ENCODE peak calls at places on chromosomes 16 and 17, in ten cellular contexts. One of them, this sample, is unnamed.

GRCh38 chr17:77382356-77382911 is 241.7 kb downstream of the SEC14L1 start:
- DNase-seq in prostate gland: no peak
- DNase-seq in tibial nerve: no peak
- DNase-seq in heart right ventricle: no peak
- DNase-seq in colonic mucosa: no peak
- DNase-seq in HCT116: no peak
- DNase-seq in ascending aorta: no peak
- DNase-seq in H1: no peak
- DNase-seq in esophagus squamous epithelium: no peak
- DNase-seq in adrenal gland: no peak
- DNase-seq in this sample: no peak

GRCh38 chr16:29738514-29738913 is 7.3 kb downstream of the C16orf54 start:
- DNase-seq in prostate gland: no peak
- DNase-seq in tibial nerve: no peak
- DNase-seq in heart right ventricle: no peak
- DNase-seq in colonic mucosa: peak; percentile 63
- DNase-seq in HCT116: no peak
- DNase-seq in ascending aorta: no peak
- DNase-seq in H1: no peak
- DNase-seq in esophagus squamous epithelium: no peak
- DNase-seq in adrenal gland: no peak
- DNase-seq in this sample: no peak

GRCh38 chr17:61248399-61248798 is 151.2 kb upstream of the TBX2 start:
- DNase-seq in prostate gland: no peak
- DNase-seq in tibial nerve: no peak
- DNase-seq in heart right ventricle: no peak
- DNase-seq in colonic mucosa: peak; percentile 71
- DNase-seq in HCT116: no peak
- DNase-seq in ascending aorta: no peak
- DNase-seq in H1: no peak
- DNase-seq in esophagus squamous epithelium: no peak
- DNase-seq in adrenal gland: no peak
- DNase-seq in this sample: no peak

GRCh38 chr17:75996665-75997590 is 3.7 kb upstream of the CDK3 start:
- DNase-seq in prostate gland: no peak
- DNase-seq in tibial nerve: no peak
- DNase-seq in heart right ventricle: peak; percentile 31
- DNase-seq in colonic mucosa: peak; percentile 88
- DNase-seq in HCT116: no peak
- DNase-seq in ascending aorta: no peak
- DNase-seq in H1: no peak
- DNase-seq in esophagus squamous epithelium: no peak
- DNase-seq in adrenal gland: no peak
- DNase-seq in this sample: no peak

GRCh38 chr17:44956076-44956475 is 8.5 kb upstream of the KIF18B start:
- DNase-seq in prostate gland: no peak
- DNase-seq in tibial nerve: no peak
- DNase-seq in heart right ventricle: no peak
- DNase-seq in colonic mucosa: no peak
- DNase-seq in HCT116: no peak
- DNase-seq in ascending aorta: no peak
- DNase-seq in H1: no peak
- DNase-seq in esophagus squamous epithelium: no peak
- DNase-seq in adrenal gland: no peak
- DNase-seq in this sample: no peak

GRCh38 chr16:59597269-59597668 is 863.2 kb upstream of the GOT2 start:
- DNase-seq in prostate gland: no peak
- DNase-seq in tibial nerve: no peak
- DNase-seq in heart right ventricle: no peak
- DNase-seq in colonic mucosa: no peak
- DNase-seq in HCT116: no peak
- DNase-seq in ascending aorta: no peak
- DNase-seq in H1: no peak
- DNase-seq in esophagus squamous epithelium: no peak
- DNase-seq in adrenal gland: no peak
- DNase-seq in this sample: no peak

GRCh38 chr16:51734220-51734619 is 583.1 kb upstream of the SALL1 start:
- DNase-seq in prostate gland: no peak
- DNase-seq in tibial nerve: no peak
- DNase-seq in heart right ventricle: no peak
- DNase-seq in colonic mucosa: no peak
- DNase-seq in HCT116: no peak
- DNase-seq in ascending aorta: no peak
- DNase-seq in H1: no peak
- DNase-seq in esophagus squamous epithelium: no peak
- DNase-seq in adrenal gland: no peak
- DNase-seq in this sample: no peak

GRCh38 chr17:75241143-75241430 is 20.3 kb downstream of the GGA3 start:
- DNase-seq in prostate gland: no peak
- DNase-seq in tibial nerve: peak; percentile 45
- DNase-seq in heart right ventricle: no peak
- DNase-seq in colonic mucosa: no peak
- DNase-seq in HCT116: no peak
- DNase-seq in ascending aorta: no peak
- DNase-seq in H1: no peak
- DNase-seq in esophagus squamous epithelium: no peak
- DNase-seq in adrenal gland: no peak
- DNase-seq in this sample: no peak

DNA sequence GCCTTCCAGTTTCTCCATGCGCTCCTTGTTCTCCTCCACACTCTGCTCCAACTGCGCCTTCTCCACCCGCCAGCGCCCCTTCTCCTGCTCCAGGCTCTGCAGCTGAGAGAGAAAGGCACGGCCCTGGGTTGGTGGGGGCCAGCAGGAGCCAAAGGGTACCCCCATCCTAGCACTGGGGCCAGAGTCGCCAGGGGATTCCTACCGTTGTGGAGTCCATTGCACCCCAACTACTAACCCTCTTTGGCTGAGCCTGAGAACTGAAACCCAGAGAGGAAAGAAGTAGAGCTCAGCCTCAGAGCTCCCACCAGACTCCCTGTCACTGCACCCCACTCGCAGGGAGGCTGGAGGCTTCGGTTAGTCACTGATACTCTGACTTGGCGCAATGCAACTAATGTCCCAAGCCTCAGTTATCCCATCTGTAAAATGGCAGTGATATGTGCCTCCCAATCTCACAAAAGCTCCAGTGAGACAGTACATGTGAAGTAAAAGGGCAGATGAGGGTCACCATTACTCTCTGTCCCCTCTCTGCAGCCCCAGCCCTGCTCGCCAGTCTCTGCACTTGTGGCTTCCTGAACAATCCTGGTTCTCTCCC is 6.2 kb upstream of the SAMD14 start:
- DNase-seq in prostate gland: no peak
- DNase-seq in tibial nerve: no peak
- DNase-seq in heart right ventricle: no peak
- DNase-seq in colonic mucosa: no peak
- DNase-seq in HCT116: no peak
- DNase-seq in ascending aorta: no peak
- DNase-seq in H1: no peak
- DNase-seq in esophagus squamous epithelium: no peak
- DNase-seq in adrenal gland: no peak
- DNase-seq in this sample: no peak
- TF ChIP-seq CTCF in prostate gland: no peak
- TF ChIP-seq CTCF in tibial nerve: no peak
- TF ChIP-seq CTCF in heart right ventricle: no peak
- TF ChIP-seq CTCF in colonic mucosa: no peak
- TF ChIP-seq CTCF in HCT116: no peak
- TF ChIP-seq CTCF in ascending aorta: no peak
- TF ChIP-seq CTCF in H1: no peak
- TF ChIP-seq CTCF in esophagus squamous epithelium: no peak
- TF ChIP-seq CTCF in adrenal gland: no peak
- TF ChIP-seq CTCF in this sample: no peak

DNA sequence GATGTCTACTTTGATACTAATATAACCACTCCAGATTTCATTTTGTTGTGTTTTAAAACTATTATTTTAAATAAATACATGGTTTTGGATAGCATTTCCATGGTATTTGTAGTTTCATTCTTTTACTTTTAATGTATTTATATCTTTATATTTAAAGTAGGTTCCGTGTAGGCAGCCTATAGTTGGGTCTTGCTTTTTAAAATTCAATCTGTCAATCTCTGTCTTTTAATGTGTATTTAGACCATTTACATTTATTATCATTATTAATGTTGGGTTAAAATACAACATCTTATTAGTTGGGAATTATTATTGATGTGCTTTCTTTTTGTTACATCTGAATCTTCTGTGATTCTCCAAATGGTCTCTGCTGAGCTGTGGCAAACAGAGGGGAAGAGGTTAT is 412.1 kb downstream of the NPIPA7 start:
- DNase-seq in prostate gland: no peak
- DNase-seq in tibial nerve: no peak
- DNase-seq in heart right ventricle: no peak
- DNase-seq in colonic mucosa: no peak
- DNase-seq in HCT116: no peak
- DNase-seq in ascending aorta: no peak
- DNase-seq in H1: no peak
- DNase-seq in esophagus squamous epithelium: no peak
- DNase-seq in adrenal gland: no peak
- DNase-seq in this sample: no peak
- H3K27me3 ChIP-seq in prostate gland: no peaks in the 10 kb centered on the region
- H3K27me3 ChIP-seq in tibial nerve: no peaks in the 10 kb centered on the region
- H3K27me3 ChIP-seq in heart right ventricle: no peaks in the 10 kb centered on the region
- H3K27me3 ChIP-seq in colonic mucosa: no peaks in the 10 kb centered on the region
- H3K27me3 ChIP-seq in HCT116: peaks cover 10% of the 10 kb centered on the region
- H3K27me3 ChIP-seq in ascending aorta: no peaks in the 10 kb centered on the region
- H3K27me3 ChIP-seq in H1: no peaks in the 10 kb centered on the region
- H3K27me3 ChIP-seq in esophagus squamous epithelium: no peaks in the 10 kb centered on the region
- H3K27me3 ChIP-seq in adrenal gland: no peaks in the 10 kb centered on the region
- H3K27me3 ChIP-seq in this sample: no peaks in the 10 kb centered on the region

GRCh38 chr17:66903781-66904180 is 60.7 kb upstream of the CACNG4 start:
- DNase-seq in prostate gland: no peak
- DNase-seq in tibial nerve: no peak
- DNase-seq in heart right ventricle: no peak
- DNase-seq in colonic mucosa: no peak
- DNase-seq in HCT116: no peak
- DNase-seq in ascending aorta: no peak
- DNase-seq in H1: no peak
- DNase-seq in esophagus squamous epithelium: no peak
- DNase-seq in adrenal gland: no peak
- DNase-seq in this sample: no peak

GRCh38 chr17:66904760-66905637 is 59.5 kb upstream of the CACNG4 start:
- DNase-seq in prostate gland: peak; percentile 22
- DNase-seq in tibial nerve: no peak
- DNase-seq in heart right ventricle: peak; percentile 28
- DNase-seq in colonic mucosa: no peak
- DNase-seq in HCT116: no peak
- DNase-seq in ascending aorta: no peak
- DNase-seq in H1: no peak
- DNase-seq in esophagus squamous epithelium: no peak
- DNase-seq in adrenal gland: peak; percentile 23
- DNase-seq in this sample: no peak

GRCh38 chr17:66898536-66898935 is 63.6 kb downstream of the CACNG5 start:
- DNase-seq in prostate gland: no peak
- DNase-seq in tibial nerve: no peak
- DNase-seq in heart right ventricle: no peak
- DNase-seq in colonic mucosa: no peak
- DNase-seq in HCT116: no peak
- DNase-seq in ascending aorta: no peak
- DNase-seq in H1: no peak
- DNase-seq in esophagus squamous epithelium: no peak
- DNase-seq in adrenal gland: no peak
- DNase-seq in this sample: no peak

GRCh38 chr17:66897141-66897540 is 62.2 kb downstream of the CACNG5 start:
- DNase-seq in prostate gland: no peak
- DNase-seq in tibial nerve: no peak
- DNase-seq in heart right ventricle: no peak
- DNase-seq in colonic mucosa: no peak
- DNase-seq in HCT116: no peak
- DNase-seq in ascending aorta: no peak
- DNase-seq in H1: no peak
- DNase-seq in esophagus squamous epithelium: no peak
- DNase-seq in adrenal gland: no peak
- DNase-seq in this sample: no peak

DNA sequence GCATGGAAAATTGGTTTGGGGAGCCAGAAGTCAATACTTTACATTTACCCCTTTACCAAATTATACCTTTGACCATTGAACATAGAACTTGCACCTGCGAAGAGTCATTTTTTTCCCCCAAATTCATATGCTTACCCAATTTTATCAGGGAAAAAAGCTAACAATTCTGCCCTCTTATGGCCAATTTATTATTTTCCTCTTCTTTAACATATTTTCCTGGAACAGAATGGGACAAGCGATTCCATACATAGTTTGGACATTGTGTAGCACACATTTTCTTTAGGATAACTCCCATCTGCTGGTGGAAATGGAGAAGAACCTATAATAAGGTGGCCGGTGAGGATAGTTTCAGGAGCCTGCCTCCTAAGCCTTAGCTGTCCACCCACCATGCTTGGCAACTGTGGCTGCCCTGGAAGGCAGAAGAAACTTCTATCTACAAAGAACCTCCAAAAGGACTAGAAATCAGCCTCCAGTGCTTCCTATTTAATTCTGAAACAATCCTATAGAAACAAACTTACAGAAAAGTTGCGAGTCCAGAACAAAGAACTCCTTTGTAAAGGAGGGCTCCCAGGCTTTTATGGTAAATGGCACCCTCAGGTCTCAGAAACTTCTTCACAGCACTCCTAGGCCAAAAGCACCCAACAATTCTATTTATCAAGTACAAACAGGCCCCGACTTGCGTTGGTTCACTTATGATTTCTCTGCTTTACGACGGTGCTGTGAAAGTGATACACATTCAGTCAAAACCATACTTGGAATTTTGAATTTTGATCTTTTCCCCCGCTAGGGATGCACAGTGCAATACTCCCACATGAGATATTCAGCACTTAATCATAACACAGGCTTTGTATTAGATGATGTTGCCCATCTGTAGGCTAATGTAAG is 64.1 kb upstream of the CACNG4 start:
- DNase-seq in prostate gland: no peak
- DNase-seq in tibial nerve: no peak
- DNase-seq in heart right ventricle: no peak
- DNase-seq in colonic mucosa: no peak
- DNase-seq in HCT116: peak; percentile 28
- DNase-seq in ascending aorta: no peak
- DNase-seq in H1: no peak
- DNase-seq in esophagus squamous epithelium: no peak
- DNase-seq in adrenal gland: no peak
- DNase-seq in this sample: no peak
- TF ChIP-seq CTCF in prostate gland: no peak
- TF ChIP-seq CTCF in tibial nerve: peak; percentile 22
- TF ChIP-seq CTCF in heart right ventricle: no peak
- TF ChIP-seq CTCF in colonic mucosa: no peak
- TF ChIP-seq CTCF in HCT116: peak; percentile 82
- TF ChIP-seq CTCF in ascending aorta: no peak
- TF ChIP-seq CTCF in H1: no peak
- TF ChIP-seq CTCF in esophagus squamous epithelium: no peak
- TF ChIP-seq CTCF in adrenal gland: peak; percentile 32
- TF ChIP-seq CTCF in this sample: peak; percentile 37

GRCh38 chr16:67649494-67649931 is 4.6 kb downstream of the CARMIL2 start:
- DNase-seq in prostate gland: no peak
- DNase-seq in tibial nerve: no peak
- DNase-seq in heart right ventricle: no peak
- DNase-seq in colonic mucosa: no peak
- DNase-seq in HCT116: no peak
- DNase-seq in ascending aorta: no peak
- DNase-seq in H1: peak; percentile 88
- DNase-seq in esophagus squamous epithelium: no peak
- DNase-seq in adrenal gland: peak; percentile 52
- DNase-seq in this sample: no peak
- H3K27me3 ChIP-seq in prostate gland: peaks cover 28% of the 10 kb centered on the region
- H3K27me3 ChIP-seq in tibial nerve: no peaks in the 10 kb centered on the region
- H3K27me3 ChIP-seq in heart right ventricle: peaks cover 89% of the 10 kb centered on the region
- H3K27me3 ChIP-seq in colonic mucosa: peaks cover 67% of the 10 kb centered on the region
- H3K27me3 ChIP-seq in HCT116: no peaks in the 10 kb centered on the region
- H3K27me3 ChIP-seq in ascending aorta: peaks cover 45% of the 10 kb centered on the region
- H3K27me3 ChIP-seq in H1: peaks cover 33% of the 10 kb centered on the region
- H3K27me3 ChIP-seq in esophagus squamous epithelium: peaks cover 33% of the 10 kb centered on the region
- H3K27me3 ChIP-seq in adrenal gland: peaks cover 37% of the 10 kb centered on the region
- H3K27me3 ChIP-seq in this sample: peaks cover 60% of the 10 kb centered on the region

This sample was measured in AG04450.